ENCODE peak calls at places on chromosomes 13 and 19, in four cellular contexts. E is tibial nerve, J is thoracic aorta, L is lower lobe of right lung. M is an unnamed sample.

GRCh38 chr13:77185721-77186120 is 141.2 kb downstream of the MYCBP2 start:
- DNase-seq in L (no peak), E (no peak), J (no peak), M (no peak)

GRCh38 chr13:98945863-98946605 is 31.8 kb downstream of the DOCK9 start:
- DNase-seq in L (no peak), E (no peak), J (no peak), M (no peak)

GRCh38 chr19:10503002-10503789 is at the start of gene KEAP1:
- DNase-seq in E (no peak), J (no peak), L (peak), M (no peak)

GRCh38 chr13:30847697-30848307 is 58.3 kb upstream of the MEDAG start:
- DNase-seq in J (peak), E (no peak), L (no peak), M (peak)

GRCh38 chr13:59461411-59461810 is 702.3 kb downstream of the DIAPH3 start:
- DNase-seq in J (no peak), L (no peak), E (no peak), M (no peak)

GRCh38 chr19:18320865-18321728 is 1.8 kb downstream of the LSM4 start:
- DNase-seq in J (no peak), E (no peak), L (peak), M (no peak)

GRCh38 chr13:60261432-60262351 is 98.0 kb upstream of the DIAPH3 start:
- DNase-seq in J (no peak), L (no peak), E (no peak), M (no peak)

GRCh38 chr19:3098515-3099346 is 4.6 kb downstream of the GNA11 start:
- DNase-seq in J (no peak), L (peak), E (no peak), M (peak)

GRCh38 chr19:10517760-10518443 is 655 bp upstream of the S1PR5 start:
- DNase-seq in J (no peak), E (no peak), L (no peak), M (no peak)

GRCh38 chr13:60329221-60329983 is 67.6 kb upstream of the TDRD3 start:
- DNase-seq in J (no peak), L (peak), E (no peak), M (no peak)

GRCh38 chr19:280541-281007 is 10.6 kb downstream of the PLPP2 start:
- DNase-seq in L (no peak), E (no peak), J (no peak), M (no peak)

DNA sequence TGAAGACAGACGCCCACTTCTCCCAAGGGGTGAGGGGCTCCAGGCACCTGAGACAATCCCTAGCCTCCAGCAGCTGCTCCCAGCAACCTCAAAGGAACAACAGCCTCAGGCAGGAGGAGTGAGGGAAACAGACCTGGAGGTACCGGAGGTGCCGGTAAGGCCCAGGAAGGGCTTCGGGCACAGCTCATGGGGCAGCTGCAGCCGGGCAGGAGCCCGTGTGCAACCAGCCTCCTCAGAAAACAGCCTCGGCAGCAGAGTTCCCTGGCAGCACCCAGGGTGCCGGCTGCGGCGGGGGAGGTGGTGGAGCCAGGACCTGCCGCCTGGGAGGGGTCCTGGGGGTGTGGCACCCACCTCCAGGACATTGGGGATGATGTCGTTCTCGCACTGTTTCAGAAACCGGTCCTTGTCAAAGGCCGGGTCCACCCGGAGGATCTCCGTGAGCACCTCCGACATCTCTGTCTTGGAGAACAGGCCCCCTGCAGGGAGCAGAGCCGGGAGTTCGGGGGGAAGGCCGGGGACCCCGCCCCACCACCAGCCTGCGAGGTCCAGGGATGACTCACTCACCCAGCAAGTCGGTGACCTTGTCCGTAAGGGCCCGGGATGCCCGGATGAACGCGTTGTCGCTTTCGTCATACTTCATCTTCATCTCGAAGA is 6.5 kb upstream of the CTXN1 start:
- DNase-seq in L (no peak), J (no peak), E (no peak), M (no peak)
- H3K27ac ChIP-seq in L (no peak), J (no peak), E (no peak), M (no peak)

DNA sequence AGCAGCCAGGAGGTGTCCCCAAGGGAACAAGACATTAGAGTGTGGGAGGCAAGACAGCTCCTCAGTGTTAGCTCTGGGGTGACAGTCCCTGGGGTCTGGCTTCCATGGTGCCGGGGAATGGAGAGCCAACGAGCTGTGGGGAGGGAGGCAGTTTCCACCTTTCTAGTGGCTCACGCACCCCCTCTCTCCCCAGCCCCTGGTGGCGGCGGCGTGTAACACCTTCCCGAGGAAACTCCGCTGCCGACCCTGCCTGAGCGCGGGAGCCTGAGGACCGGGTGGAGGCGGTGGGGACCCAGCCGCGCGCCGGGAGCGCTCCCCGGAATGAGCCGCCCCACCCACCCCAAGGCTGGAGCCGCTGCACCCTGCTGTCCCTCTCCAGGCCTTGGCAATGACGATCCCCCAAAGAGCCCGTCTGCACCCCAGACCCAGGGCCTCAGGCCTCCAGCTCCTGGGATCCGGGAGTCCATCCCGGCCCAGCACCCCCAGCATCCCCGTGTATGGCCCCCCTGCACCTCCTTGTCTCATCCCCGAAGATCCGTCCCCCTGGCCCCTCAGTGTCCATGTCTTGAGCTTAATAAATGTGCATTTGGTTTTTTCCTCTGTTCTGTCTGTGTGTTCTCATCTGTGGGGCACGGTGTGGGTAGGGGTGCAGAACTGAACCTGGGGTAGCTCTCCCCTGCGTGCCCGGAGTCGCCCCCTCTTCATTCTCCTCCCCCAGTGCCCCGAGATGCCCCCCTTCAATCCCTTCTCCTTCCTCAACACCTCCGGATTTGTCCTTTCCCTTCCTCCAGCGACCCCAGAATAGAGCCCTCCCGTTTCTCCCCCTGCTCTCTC is 617 bp upstream of the FXYD5 start:
- DNase-seq in J (no peak), E (no peak), L (peak), M (no peak)
- H3K27ac ChIP-seq in J (peak), E (peak), L (peak), M (peak)

GRCh38 chr13:97743946-97744345 is 209.5 kb upstream of the IPO5 start:
- DNase-seq in J (no peak), L (no peak), E (no peak), M (no peak)
- H3K27ac ChIP-seq in J (no peak), L (no peak), E (no peak), M (no peak)

DNA sequence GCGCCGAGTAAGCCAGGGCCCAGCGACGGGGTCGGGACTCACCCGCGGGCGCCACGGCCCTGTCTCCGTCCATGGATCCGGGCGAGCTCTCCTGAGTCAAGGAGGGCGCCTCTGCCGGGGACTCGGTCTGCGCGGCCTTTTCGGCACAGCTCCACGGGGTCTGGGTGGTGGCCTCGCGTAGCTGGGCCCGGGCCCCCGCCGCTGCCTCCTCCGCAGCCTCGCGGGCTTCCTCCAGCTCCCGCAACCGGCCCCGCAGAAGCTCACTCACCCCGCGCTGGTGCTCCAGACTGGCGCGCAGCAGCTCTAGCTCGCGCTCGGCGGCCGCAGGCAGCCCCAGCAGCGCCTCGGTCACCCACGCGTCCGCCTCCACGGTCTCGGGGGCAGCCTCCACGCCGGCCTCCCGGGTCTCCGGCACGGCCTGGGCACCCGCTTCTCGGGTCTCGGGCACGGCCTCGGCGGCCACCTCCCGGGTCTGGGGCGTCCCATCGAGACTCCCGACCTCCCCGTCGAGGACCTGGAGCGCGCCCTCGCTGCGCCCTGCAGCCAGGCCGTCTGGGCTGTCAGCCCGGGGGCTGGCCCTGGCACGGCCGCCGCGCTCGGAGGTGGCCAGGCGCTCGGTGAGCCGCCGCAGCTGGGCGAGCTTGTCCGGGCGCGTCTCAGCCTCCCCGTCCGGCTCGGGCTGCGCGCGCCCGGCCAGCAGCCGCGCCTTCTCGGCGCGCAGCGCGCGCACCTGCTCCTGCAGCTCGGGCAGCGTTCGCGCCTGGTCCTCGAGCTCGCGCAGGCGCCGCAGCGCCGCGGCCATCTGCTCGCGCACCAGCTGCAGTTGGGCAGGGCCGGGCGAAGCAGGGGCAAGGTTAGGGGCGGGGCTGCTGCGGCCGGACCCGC is 8.4 kb downstream of the KANK3 start:
- DNase-seq in E (no peak), J (no peak), L (peak), M (no peak)
- H3K27ac ChIP-seq in E (no peak), J (no peak), L (no peak), M (no peak)

DNA sequence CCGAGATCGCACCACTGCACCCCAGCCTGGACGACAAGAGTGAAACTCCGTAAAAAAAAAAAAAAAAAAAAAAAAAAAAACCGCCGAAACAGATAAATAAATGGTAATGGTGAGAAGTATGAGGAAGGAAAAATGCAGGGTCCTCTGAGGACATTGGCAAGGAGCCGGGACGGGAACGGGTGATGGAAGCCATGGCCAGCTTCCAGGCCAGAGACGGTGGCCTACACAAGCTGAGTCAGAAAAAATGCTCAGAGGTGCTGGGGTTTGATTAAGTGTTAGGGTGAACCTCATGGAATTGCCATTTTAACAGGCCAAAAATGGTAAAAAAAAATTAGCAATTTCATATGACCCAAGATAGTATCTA is 873 bp upstream of the ZSWIM4 start:
- DNase-seq in E (peak), J (peak), L (peak), M (peak)
- H3K27ac ChIP-seq in E (peak), J (peak), L (peak), M (peak)

GRCh38 chr13:71880753-71881541 is 13.9 kb upstream of the DACH1 start:
- DNase-seq in J (no peak), E (no peak), L (no peak), M (no peak)

GRCh38 chr13:71877280-71877653 is 10.3 kb upstream of the DACH1 start:
- DNase-seq in L (no peak), J (no peak), E (no peak), M (no peak)

GRCh38 chr13:71876648-71877279 is 9.8 kb upstream of the DACH1 start:
- DNase-seq in L (no peak), E (no peak), J (no peak), M (no peak)

GRCh38 chr13:71879945-71880344 is 12.9 kb upstream of the DACH1 start:
- DNase-seq in E (no peak), J (no peak), L (no peak), M (no peak)

GRCh38 chr13:71879129-71879535 is 12.1 kb upstream of the DACH1 start:
- DNase-seq in L (no peak), E (no peak), J (no peak), M (no peak)
- H3K27ac ChIP-seq in L (no peak), E (no peak), J (no peak), M (peak)

DNA sequence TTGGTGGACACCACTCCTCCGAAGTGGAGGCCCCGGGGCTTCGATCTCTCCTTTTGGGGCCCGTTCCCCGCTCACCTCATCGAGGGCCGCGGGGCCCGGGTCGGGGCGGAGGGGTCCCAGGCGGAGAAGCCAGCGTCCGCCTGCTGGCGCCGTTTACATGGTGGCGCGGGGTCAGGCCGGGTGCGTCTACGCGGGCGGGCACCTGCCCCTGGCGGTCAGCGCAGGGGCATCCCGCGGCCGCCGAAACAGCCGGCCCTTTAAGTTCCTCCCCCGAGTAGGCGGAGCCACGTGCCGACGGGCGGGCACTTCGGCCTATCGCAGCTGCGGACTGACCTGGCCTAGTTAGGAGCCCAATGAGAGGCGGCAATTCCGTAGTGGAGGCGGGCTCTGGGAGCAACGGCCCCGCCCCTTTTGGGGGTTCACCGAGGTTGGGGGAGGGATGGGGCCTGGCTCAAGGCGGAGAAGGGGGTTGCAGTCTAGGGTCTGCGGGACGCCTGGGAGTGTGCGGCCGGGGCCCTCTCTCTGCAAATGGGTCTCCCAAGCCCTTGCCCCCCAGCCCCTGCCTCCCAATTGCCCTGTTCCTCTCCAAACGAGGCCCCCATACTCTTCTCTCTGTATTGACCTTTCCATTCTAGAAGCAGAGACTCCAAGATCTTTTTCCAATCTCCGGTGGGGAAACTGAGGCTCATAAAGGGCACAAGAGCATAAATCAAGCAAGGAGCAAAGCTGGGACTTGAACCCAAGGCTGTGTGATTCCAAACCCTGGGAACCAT is at the start of gene ABHD8:
- DNase-seq in E (peak), L (peak), J (peak), M (peak)
- H3K27ac ChIP-seq in E (peak), L (peak), J (peak), M (peak)

GRCh38 chr19:19336597-19336996 is 16.0 kb downstream of the MAU2 start:
- DNase-seq in J (no peak), L (no peak), E (no peak), M (no peak)

GRCh38 chr19:19334063-19334988 is 13.7 kb downstream of the MAU2 start:
- DNase-seq in J (no peak), E (no peak), L (no peak), M (no peak)

GRCh38 chr19:19337120-19337519 is 16.5 kb downstream of the MAU2 start:
- DNase-seq in E (no peak), J (no peak), L (no peak), M (no peak)

GRCh38 chr19:19335408-19336158 is 15.0 kb downstream of the MAU2 start:
- DNase-seq in J (no peak), L (no peak), E (no peak), M (no peak)

DNA sequence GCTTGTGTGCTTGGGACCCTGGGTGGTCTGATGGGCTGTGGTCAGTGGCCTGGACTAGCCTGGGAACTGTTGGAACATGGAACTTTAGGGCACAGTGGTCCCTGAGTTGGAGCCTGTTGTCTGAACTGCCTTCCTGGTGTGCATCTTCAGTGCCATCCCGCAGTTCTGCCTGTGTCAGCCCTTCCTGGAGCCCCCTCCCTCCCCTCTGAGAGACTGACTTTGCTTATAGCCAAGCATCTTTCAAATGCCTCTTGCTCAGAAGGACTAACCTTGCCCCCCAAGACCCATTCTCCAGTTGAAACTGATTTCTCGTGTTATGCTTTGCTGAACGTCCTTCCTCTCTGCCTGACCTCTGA is 14.3 kb downstream of the MAU2 start:
- DNase-seq in J (no peak), E (no peak), L (no peak), M (no peak)
- H3K27ac ChIP-seq in J (no peak), E (no peak), L (no peak), M (no peak)

M was measured in gastrocnemius medialis.